ENCODE peak calls at places on chromosomes 4 and X, in ten cellular contexts. E is T-helper 2 cell, C is B cell, Z is GM23248, W is gastrocnemius medialis, M is AG20443, F is amniotic stem cell, R is nucleus accumbens, N is NCI-H345, A is astrocyte. P is an unnamed sample.

GRCh38 chrX:68846536-68846935 is 17.7 kb downstream of the EFNB1 start:
- DNase-seq in C (no peak), A (no peak), F (no peak), Z (no peak), R (no peak), N (no peak), E (no peak), M (peak), W (no peak), P (no peak)

GRCh38 chrX:154539077-154539476 is 7.6 kb downstream of the G6PD start:
- DNase-seq in E (no peak), M (no peak), C (no peak), F (no peak), W (no peak), R (no peak), N (no peak), Z (no peak), A (no peak), P (no peak)

GRCh38 chr4:3332498-3332897 is 39.7 kb downstream of the RGS12 start:
- DNase-seq in R (no peak), A (no peak), C (peak), W (no peak), M (no peak), F (no peak), Z (no peak), N (no peak), E (no peak), P (no peak)

GRCh38 chr4:145544998-145545397 is 63.3 kb downstream of the SMAD1 start:
- DNase-seq in R (no peak), E (no peak), Z (no peak), N (no peak), C (no peak), A (no peak), F (no peak), M (no peak), W (no peak), P (no peak)

GRCh38 chr4:170226288-170226687 is 136.5 kb upstream of the AADAT start:
- DNase-seq in M (no peak), Z (no peak), F (no peak), A (no peak), R (no peak), W (no peak), E (no peak), N (no peak), C (no peak), P (no peak)

GRCh38 chr4:13102344-13102743 is 381.8 kb downstream of the RAB28 start:
- DNase-seq in E (no peak), F (no peak), Z (no peak), M (no peak), C (no peak), A (peak), W (no peak), R (no peak), N (no peak), P (no peak)

GRCh38 chrX:153882086-153882498 is 3.9 kb downstream of the L1CAM start:
- DNase-seq in N (no peak), M (no peak), R (no peak), F (no peak), C (no peak), A (no peak), E (no peak), Z (peak), W (no peak), P (no peak)

GRCh38 chrX:53882331-53882730 is 161.9 kb downstream of the PHF8 start:
- DNase-seq in F (peak), N (no peak), Z (peak), R (no peak), E (no peak), A (peak), C (no peak), W (no peak), M (peak), P (no peak)

GRCh38 chrX:54786972-54787371 is 11.1 kb downstream of the ITIH6 start:
- DNase-seq in M (no peak), F (no peak), A (no peak), Z (no peak), R (no peak), E (no peak), C (no peak), N (peak), W (no peak), P (no peak)

GRCh38 chr4:110733901-110734300 is 111.0 kb upstream of the PITX2 start:
- DNase-seq in N (no peak), M (no peak), F (no peak), A (no peak), C (no peak), W (no peak), Z (no peak), E (no peak), R (no peak), P (no peak)

GRCh38 chrX:26873736-26874135 is 589.4 kb downstream of the PPP4R3C start:
- DNase-seq in N (no peak), C (no peak), E (no peak), Z (no peak), M (no peak), W (no peak), R (no peak), F (no peak), A (no peak), P (no peak)

GRCh38 chr4:124710253-124710849 is 2.2 kb downstream of the ANKRD50 start:
- DNase-seq in M (no peak), A (peak), C (no peak), E (no peak), R (no peak), N (no peak), W (no peak), Z (peak), F (no peak), P (no peak)

GRCh38 chr4:144463896-144464295 is 182.1 kb upstream of the HHIP start:
- DNase-seq in M (no peak), A (no peak), C (no peak), Z (no peak), R (no peak), E (no peak), N (no peak), F (no peak), W (no peak), P (no peak)

GRCh38 chrX:136907626-136908025 is 27.1 kb upstream of the RBMX start:
- DNase-seq in N (no peak), W (peak), E (no peak), F (no peak), C (no peak), R (no peak), A (no peak), Z (no peak), M (no peak), P (no peak)

GRCh38 chrX:133749370-133749769 is 236.0 kb downstream of the GPC3 start:
- DNase-seq in M (no peak), F (no peak), E (no peak), C (no peak), Z (no peak), W (no peak), R (no peak), A (no peak), N (no peak), P (no peak)

GRCh38 chr4:111945014-111945413 is 200.2 kb upstream of the FAM241A start:
- DNase-seq in A (no peak), W (no peak), E (no peak), F (no peak), C (no peak), M (peak), R (no peak), Z (peak), N (no peak), P (no peak)

GRCh38 chr4:128354205-128354821 is 66.7 kb upstream of the PGRMC2 start:
- DNase-seq in F (no peak), E (no peak), A (peak), N (peak), C (no peak), R (no peak), W (no peak), Z (peak), M (peak), P (no peak)

GRCh38 chrX:47217121-47217851 is 1.2 kb upstream of the CDK16 start:
- DNase-seq in C (no peak), R (no peak), N (no peak), Z (peak), E (no peak), W (no peak), F (peak), A (peak), M (peak), P (no peak)

GRCh38 chr4:41428941-41429669 is 108.9 kb upstream of the LIMCH1 start:
- DNase-seq in F (no peak), C (no peak), Z (no peak), R (no peak), A (no peak), N (no peak), E (no peak), M (no peak), W (no peak), P (no peak)